ENCODE peak calls at places on chromosomes 1 and 21, in four cellular contexts. K, Y, O and B are unnamed samples.

GRCh38 chr1:11885922-11886321 is 27.2 kb upstream of the NPPB start:
- DNase-seq in K (no peak), Y (no peak), O (no peak), B (no peak)

GRCh38 chr1:32954183-32954582 is 10.4 kb downstream of the RNF19B start:
- DNase-seq in K (peak; percentile 94), Y (no peak), O (no peak), B (peak; percentile 94)

GRCh38 chr1:167934407-167935251 is 1.9 kb upstream of the DCAF6 start:
- DNase-seq in K (no peak), Y (no peak), O (no peak), B (no peak)

GRCh38 chr1:208084764-208085163 is 159.4 kb downstream of the PLXNA2 start:
- DNase-seq in K (no peak), Y (no peak), O (no peak), B (no peak)

GRCh38 chr21:15363921-15364320 is 299.1 kb upstream of the NRIP1 start:
- DNase-seq in K (no peak), Y (no peak), O (no peak), B (no peak)

GRCh38 chr1:178052650-178053461 is 41.0 kb upstream of the RASAL2 start:
- DNase-seq in K (peak; percentile 76), Y (no peak), O (no peak), B (peak; percentile 59)

GRCh38 chr1:167092653-167093052 is 1.2 kb upstream of the STYXL2 start:
- DNase-seq in K (no peak), Y (no peak), O (no peak), B (no peak)

GRCh38 chr1:41809716-41810115 is 109.0 kb downstream of the HIVEP3 start:
- DNase-seq in K (no peak), Y (no peak), O (no peak), B (no peak)

GRCh38 chr1:92399076-92399475 is 87.6 kb downstream of the GFI1 start:
- DNase-seq in K (no peak), Y (no peak), O (no peak), B (no peak)

GRCh38 chr1:31576201-31576669 is at the start of gene TINAGL1:
- DNase-seq in K (peak; percentile 92), Y (no peak), O (no peak), B (peak; percentile 52)

GRCh38 chr1:235745448-235746136 is 96.0 kb upstream of the GNG4 start:
- DNase-seq in K (no peak), Y (no peak), O (no peak), B (no peak)

GRCh38 chr1:71780681-71781080 is 501.7 kb downstream of the NEGR1 start:
- DNase-seq in K (peak; percentile 5), Y (no peak), O (no peak), B (no peak)

GRCh38 chr1:1470626-1471388 is 758 bp upstream of the ATAD3B start:
- DNase-seq in K (peak; percentile 2), Y (no peak), O (no peak), B (no peak)

GRCh38 chr1:21511579-21512522 is 2.6 kb downstream of the ALPL start:
- DNase-seq in K (peak; percentile 76), Y (no peak), O (no peak), B (peak; percentile 91)

GRCh38 chr1:225691861-225692516 is 39.1 kb upstream of the ENAH start:
- DNase-seq in K (peak; percentile 86), Y (no peak), O (no peak), B (peak; percentile 84)

GRCh38 chr1:246067432-246068021 is 439.6 kb downstream of the SMYD3 start:
- DNase-seq in K (no peak), Y (no peak), O (no peak), B (no peak)

GRCh38 chr21:24046816-24047443 is 1560.4 kb downstream of the MRPL39 start:
- DNase-seq in K (no peak), Y (no peak), O (no peak), B (no peak)

GRCh38 chr1:175497501-175497900 is 245.9 kb downstream of the TNR start:
- DNase-seq in K (no peak), Y (no peak), O (no peak), B (no peak)

GRCh38 chr1:211611818-211612217 is 32.9 kb upstream of the SLC30A1 start:
- DNase-seq in K (no peak), Y (no peak), O (no peak), B (no peak)

GRCh38 chr1:247386695-247387094 is 29.3 kb upstream of the NLRP3 start:
- DNase-seq in K (peak; percentile 52), Y (no peak), O (no peak), B (peak; percentile 68)

GRCh38 chr1:192104135-192104534 is 54.1 kb upstream of the RGS18 start:
- DNase-seq in K (no peak), Y (no peak), O (no peak), B (no peak)

GRCh38 chr1:113255038-113255727 is 135.1 kb upstream of the MAGI3 start:
- DNase-seq in K (no peak), Y (no peak), O (no peak), B (no peak)

GRCh38 chr1:21636029-21636428 is 33.1 kb downstream of the RAP1GAP start:
- DNase-seq in K (no peak), Y (no peak), O (no peak), B (no peak)

GRCh38 chr1:151972533-151973270 is 21.0 kb downstream of the S100A10 start:
- DNase-seq in K (peak; percentile 90), Y (no peak), O (peak; percentile 20), B (peak; percentile 94)

GRCh38 chr1:170619167-170620030 is 44.5 kb upstream of the PRRX1 start:
- DNase-seq in K (no peak), Y (no peak), O (no peak), B (no peak)

GRCh38 chr1:165352442-165353293 is 3.8 kb downstream of the LMX1A start:
- DNase-seq in K (no peak), Y (no peak), O (no peak), B (no peak)